ENCODE peak calls at places on chromosomes 12 and 14, in five cellular contexts. T is fibroblast of lung; I is AG04450; Z is CD4-positive, alpha-beta T cell; J is stomach. O is an unnamed sample.

GRCh38 chr14:81062816-81063215 is 107.4 kb downstream of the TSHR start:
- DNase-seq in Z (no peak), T (no peak), J (no peak), I (no peak), O (no peak)

GRCh38 chr12:1581973-1582708 is 12.2 kb downstream of the FBXL14 start:
- DNase-seq in J (no peak), I (no peak), T (peak), Z (no peak), O (no peak)

GRCh38 chr14:58978336-58978735 is 210.1 kb upstream of the DAAM1 start:
- DNase-seq in Z (no peak), T (peak), I (no peak), J (no peak), O (no peak)

GRCh38 chr12:41903014-41903702 is 241.5 kb downstream of the GXYLT1 start:
- DNase-seq in Z (no peak), T (no peak), J (no peak), I (no peak), O (no peak)

GRCh38 chr14:104400355-104400754 is 179.2 kb upstream of the C14orf180 start:
- DNase-seq in Z (no peak), I (no peak), T (no peak), J (no peak), O (no peak)

GRCh38 chr12:117889098-117889497 is 79.7 kb downstream of the KSR2 start:
- DNase-seq in T (no peak), J (no peak), I (no peak), Z (no peak), O (no peak)

GRCh38 chr12:12902036-12902435 is 10.7 kb downstream of the GPRC5A start:
- DNase-seq in I (no peak), J (no peak), Z (no peak), T (peak), O (no peak)

GRCh38 chr12:91108196-91108595 is 3.1 kb downstream of the LUM start:
- DNase-seq in I (no peak), Z (no peak), T (no peak), J (no peak), O (no peak)

GRCh38 chr14:80269338-80269935 is 58.1 kb upstream of the DIO2 start:
- DNase-seq in Z (no peak), T (peak), I (peak), J (no peak), O (no peak)

GRCh38 chr12:112847708-112848337 is 56.3 kb downstream of the RPH3A start:
- DNase-seq in Z (no peak), I (no peak), T (no peak), J (no peak), O (no peak)

GRCh38 chr12:33330940-33331339 is 108.7 kb downstream of the SYT10 start:
- DNase-seq in I (no peak), J (no peak), Z (no peak), T (no peak), O (no peak)

GRCh38 chr14:60327447-60328331 is 78.7 kb downstream of the PPM1A start:
- DNase-seq in J (peak), I (no peak), Z (peak), T (peak), O (no peak)

GRCh38 chr14:60332046-60332399 is 83.0 kb downstream of the PPM1A start:
- DNase-seq in I (no peak), J (no peak), Z (no peak), T (no peak), O (no peak)

GRCh38 chr14:60331201-60332045 is 82.4 kb downstream of the PPM1A start:
- DNase-seq in J (peak), T (peak), Z (peak), I (no peak), O (no peak)

GRCh38 chr14:60326274-60326673 is 77.3 kb downstream of the PPM1A start:
- DNase-seq in J (no peak), I (no peak), T (no peak), Z (no peak), O (no peak)

DNA sequence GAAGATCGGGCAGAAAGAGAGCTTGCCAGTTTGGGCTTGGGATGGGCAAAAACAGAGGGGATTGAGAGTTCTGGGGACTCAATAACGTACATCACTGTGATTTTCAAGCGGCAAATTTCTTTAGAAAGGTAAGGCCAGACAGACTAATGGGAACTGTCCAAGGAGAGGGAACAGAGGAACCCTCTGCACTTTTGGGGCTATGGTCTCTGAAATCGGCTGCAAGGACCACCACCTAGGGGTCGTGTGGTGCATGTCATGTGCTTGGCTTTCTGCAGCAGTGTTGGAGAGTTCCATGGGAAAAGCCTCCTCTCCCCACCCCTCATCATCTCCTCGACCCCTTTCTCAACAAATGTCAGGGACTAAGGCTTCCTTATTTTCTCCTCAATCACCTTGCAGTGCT is 79.6 kb downstream of the PPM1A start:
- DNase-seq in J (no peak), T (no peak), I (no peak), Z (no peak), O (no peak)
- TF ChIP-seq CTCF in J (no peak), T (no peak), I (no peak), Z (no peak), O (no peak)

DNA sequence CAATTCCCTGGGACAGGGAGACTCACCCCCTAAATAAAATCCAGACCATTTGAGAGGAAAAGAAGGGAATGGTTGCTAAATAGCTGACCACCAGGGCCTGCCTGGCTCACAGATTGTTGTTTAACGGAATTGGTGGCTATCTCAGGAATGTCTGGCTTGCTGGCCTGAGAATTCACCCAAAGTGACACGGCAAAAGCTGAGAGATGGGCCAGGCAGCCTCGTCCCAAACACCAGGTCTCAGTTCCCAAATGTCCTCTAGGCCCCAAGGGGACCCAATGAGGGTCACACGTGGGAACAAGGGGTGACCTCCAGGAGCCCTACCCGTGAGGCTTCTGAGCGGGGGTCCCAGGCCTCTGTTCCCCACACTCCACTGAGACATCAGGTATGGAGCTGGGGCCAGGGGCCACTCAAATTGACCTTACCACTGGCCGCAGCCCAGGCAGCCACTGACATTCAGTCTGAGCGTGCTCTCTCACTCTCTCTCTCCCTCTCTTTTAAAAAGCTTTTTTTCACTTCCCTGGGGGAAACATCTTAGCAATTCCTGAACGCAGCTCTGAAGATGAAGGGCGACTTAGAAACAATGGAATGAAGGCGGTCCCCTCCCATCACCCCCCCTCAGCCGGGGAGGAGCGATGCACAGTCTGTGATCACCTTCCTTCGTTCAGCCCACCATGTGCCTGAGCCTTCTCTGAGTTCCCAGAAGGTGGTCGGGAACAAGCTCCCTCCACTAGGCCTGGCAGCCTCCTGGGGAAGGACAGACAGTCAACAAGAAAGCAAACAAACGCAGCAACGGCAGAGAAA is 131.2 kb downstream of the SCARB1 start:
- DNase-seq in T (no peak), J (no peak), Z (no peak), I (no peak), O (no peak)
- H3K27ac ChIP-seq in T (no peak), J (no peak), Z (no peak), I (no peak), O (peak)

DNA sequence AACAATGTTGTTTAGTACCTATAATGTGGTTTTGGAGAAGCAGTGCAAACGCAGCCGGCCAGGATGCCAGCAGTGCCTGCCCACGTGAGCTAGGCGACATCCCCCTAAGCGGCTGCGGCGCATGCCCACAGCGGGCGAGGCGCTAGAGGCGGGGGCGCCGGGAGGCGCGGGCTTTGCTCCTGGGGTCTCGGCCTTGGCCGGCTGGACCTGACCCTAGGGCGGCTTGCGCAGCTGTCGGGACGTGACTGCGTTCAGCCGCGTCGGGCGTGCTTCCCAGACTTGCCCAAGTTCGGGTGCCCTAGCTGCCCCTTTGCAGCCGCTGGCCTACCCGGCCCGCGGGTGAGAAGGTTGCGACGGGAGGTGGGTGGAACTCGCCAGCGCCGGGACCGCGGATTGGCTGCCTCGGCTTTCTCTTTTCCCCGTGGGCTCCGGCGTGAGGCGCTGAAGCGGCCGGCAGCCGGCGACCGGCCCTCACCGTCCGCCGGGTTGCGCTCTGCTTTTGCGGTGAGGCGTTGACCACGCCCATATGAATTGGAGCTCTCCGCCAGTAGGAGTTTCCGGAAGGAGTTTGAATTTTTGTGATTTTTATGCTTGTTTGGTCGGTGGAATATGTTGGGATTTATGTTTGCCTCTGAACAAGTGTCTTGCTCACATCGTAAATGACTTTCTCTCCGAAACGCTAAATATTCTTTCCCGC is at the start of gene TMEM19:
- DNase-seq in Z (peak), I (peak), J (peak), T (peak), O (peak)
- TF ChIP-seq CTCF in Z (no peak), I (peak), J (no peak), T (peak), O (no peak)

DNA sequence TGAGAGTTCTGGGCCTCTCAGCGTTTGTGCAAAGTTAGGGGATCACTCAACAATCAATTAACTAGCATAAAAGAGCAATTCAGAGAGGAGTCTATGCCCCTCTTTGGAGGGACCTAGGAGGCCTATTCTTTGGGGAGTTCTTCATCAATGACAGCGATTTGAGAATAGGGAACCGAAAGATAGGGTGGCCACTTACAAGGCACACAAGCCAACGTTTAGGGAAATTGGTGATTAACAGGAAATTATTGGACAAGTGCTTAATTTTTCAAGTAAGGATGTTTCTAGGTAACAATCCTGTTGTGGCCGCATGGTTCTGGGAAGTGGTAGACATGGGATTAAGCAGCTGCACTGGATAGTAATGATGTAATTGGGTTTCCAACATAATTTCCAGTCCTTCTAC is 83.2 kb downstream of the HMGA2 start:
- DNase-seq in T (no peak), I (no peak), Z (no peak), J (no peak), O (no peak)
- H3K27ac ChIP-seq in T (no peak), I (no peak), Z (no peak), J (no peak), O (no peak)

GRCh38 chr12:65894624-65895023 is 70.3 kb downstream of the HMGA2 start:
- DNase-seq in I (no peak), T (no peak), Z (no peak), J (no peak), O (no peak)
- TF ChIP-seq CTCF in I (no peak), T (no peak), Z (no peak), J (no peak), O (no peak)

GRCh38 chr12:123063535-123063934 is 83.1 kb downstream of the ARL6IP4 start:
- DNase-seq in T (peak), Z (no peak), I (no peak), J (no peak), O (no peak)

GRCh38 chr12:123064356-123064755 is 83.9 kb downstream of the ARL6IP4 start:
- DNase-seq in T (no peak), I (no peak), Z (no peak), J (no peak), O (peak)

GRCh38 chr12:123065666-123066457 is 85.0 kb downstream of the PITPNM2 start:
- DNase-seq in Z (no peak), T (no peak), J (no peak), I (no peak), O (no peak)

GRCh38 chr12:123062682-123063426 is 82.4 kb downstream of the ARL6IP4 start:
- DNase-seq in I (no peak), Z (no peak), J (peak), T (peak), O (peak)

DNA sequence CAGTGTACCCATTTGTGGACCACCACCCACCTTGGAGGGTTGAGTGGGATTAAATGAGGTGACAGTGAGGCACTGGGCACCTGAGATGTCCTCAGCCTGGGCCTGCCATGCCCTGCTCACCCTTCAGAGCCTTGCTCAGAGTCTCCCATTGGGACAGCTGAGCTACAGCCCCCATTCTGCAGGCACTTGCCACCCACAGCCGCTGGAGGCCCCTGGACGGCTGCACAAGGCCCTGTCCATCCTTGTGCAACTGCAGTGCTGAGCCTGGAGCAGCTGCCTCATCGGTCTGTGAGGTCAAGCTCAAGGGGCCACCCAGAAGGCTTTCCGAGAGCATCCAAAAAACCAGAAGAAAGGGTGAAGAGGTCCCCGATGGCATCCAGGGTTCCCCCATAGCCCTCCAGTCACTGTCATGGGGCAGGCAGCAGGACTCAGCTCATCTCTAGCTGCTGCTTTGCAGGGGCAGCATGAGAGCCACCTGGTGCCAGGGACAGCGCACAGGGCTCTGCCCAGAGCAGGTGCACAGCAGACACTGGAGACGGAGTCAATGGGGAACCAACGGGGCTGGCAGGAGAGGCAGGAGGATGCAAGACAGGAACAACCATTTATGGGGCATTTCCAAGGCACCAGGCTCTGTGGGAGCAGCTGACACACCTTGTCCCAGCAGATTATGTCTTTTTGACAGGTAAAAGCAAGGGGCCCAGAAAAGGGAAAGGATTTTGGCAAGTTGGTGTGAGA is 84.6 kb downstream of the ARL6IP4 start:
- DNase-seq in Z (no peak), I (no peak), J (no peak), T (peak), O (no peak)
- H3K27ac ChIP-seq in Z (no peak), I (no peak), J (peak), T (no peak), O (peak)

DNA sequence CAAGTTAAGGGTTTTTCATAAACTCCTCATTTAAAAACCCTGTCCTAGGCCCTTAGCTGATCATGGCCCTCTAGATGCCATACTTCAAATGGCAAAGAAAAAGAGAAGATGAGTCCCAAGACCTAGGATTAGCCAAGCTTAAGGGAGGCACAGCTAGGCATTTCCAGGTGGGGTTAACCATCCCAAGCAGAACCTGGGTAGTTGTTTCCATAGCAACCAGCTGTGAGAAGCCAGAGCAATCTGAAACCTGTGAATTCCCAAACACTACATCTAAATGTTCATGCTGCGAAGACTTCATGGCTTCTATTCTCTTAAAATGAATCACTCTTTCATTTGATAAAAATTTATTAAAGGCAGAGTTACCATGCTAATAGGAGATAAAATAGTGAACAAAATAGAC is 372.9 kb downstream of the C12orf50 start:
- DNase-seq in Z (no peak), J (no peak), T (no peak), I (no peak), O (no peak)
- TF ChIP-seq CTCF in Z (no peak), J (no peak), T (no peak), I (no peak), O (no peak)

O was measured in coronary artery.